ENCODE peak calls at places on chromosomes 1 and 21, in five cellular contexts. O is GM04504; M is activated T-helper 1 cell treated with anti-CD3 and anti-CD28 coated beads, Interleukin-12 subunit alpha, Interleukin-12 subunit beta, Interleukin-2, Interleukin-4 antibody, amounts not matched to agents 30 ng/mL and 10 ng/mL and 1 ng/mL, durations not matched to agents 14 hours and 24 hours and 36 hours; Q is stimulated activated CD4-positive, alpha-beta T cell treated with anti-CD3 and anti-CD28 coated beads, TNF-alpha, amount 100 ng/mL, for 48 hours; D is naive thymus-derived CD8-positive, alpha-beta T cell. Y is an unnamed sample.

GRCh38 chr1:207248544-207249206 is 72.8 kb upstream of the CD55 start:
- DNase-seq in O (no peak), M (no peak), Q (no peak), D (no peak), Y (no peak)

GRCh38 chr1:235929216-235929615 is 62.5 kb upstream of the LYST start:
- DNase-seq in O (no peak), M (no peak), Q (no peak), D (no peak), Y (no peak)

GRCh38 chr21:35506352-35506751 is 457.2 kb upstream of the RUNX1 start:
- DNase-seq in O (no peak), M (no peak), Q (no peak), D (no peak), Y (no peak)

GRCh38 chr1:116179398-116179797 is 68.2 kb downstream of the MAB21L3 start:
- DNase-seq in O (no peak), M (no peak), Q (no peak), D (no peak), Y (no peak)

GRCh38 chr1:108897865-108898720 is 21.3 kb downstream of the GPSM2 start:
- DNase-seq in O (no peak), M (peak), Q (no peak), D (no peak), Y (no peak)

GRCh38 chr1:78483903-78484302 is 6.9 kb upstream of the PTGFR start:
- DNase-seq in O (peak), M (no peak), Q (no peak), D (no peak), Y (no peak)

GRCh38 chr1:155080250-155081228 is 1.9 kb downstream of the EFNA3 start:
- DNase-seq in O (no peak), M (no peak), Q (no peak), D (peak), Y (no peak)

GRCh38 chr1:161506336-161507223 is 1.3 kb downstream of the FCGR2A start:
- DNase-seq in O (no peak), M (no peak), Q (no peak), D (no peak), Y (peak)

GRCh38 chr1:218425647-218426342 is 80.7 kb downstream of the TGFB2 start:
- DNase-seq in O (no peak), M (no peak), Q (no peak), D (no peak), Y (no peak)

GRCh38 chr1:22780696-22781095 is 70.1 kb downstream of the EPHB2 start:
- DNase-seq in O (no peak), M (no peak), Q (no peak), D (no peak), Y (no peak)

GRCh38 chr1:101781437-101781836 is 215.3 kb downstream of the OLFM3 start:
- DNase-seq in O (no peak), M (no peak), Q (no peak), D (no peak), Y (no peak)

GRCh38 chr1:155976062-155976912 is 2.1 kb downstream of the ARHGEF2 start:
- DNase-seq in O (no peak), M (peak), Q (no peak), D (peak), Y (peak)

GRCh38 chr1:224500802-224501201 is 66.2 kb upstream of the WDR26 start:
- DNase-seq in O (no peak), M (no peak), Q (no peak), D (no peak), Y (no peak)

GRCh38 chr1:198417041-198417440 is 123.4 kb downstream of the ATP6V1G3 start:
- DNase-seq in O (no peak), M (no peak), Q (no peak), D (no peak), Y (no peak)

GRCh38 chr1:57623039-57623790 is 199.4 kb upstream of the DAB1 start:
- DNase-seq in O (peak), M (no peak), Q (no peak), D (no peak), Y (no peak)

GRCh38 chr1:47766832-47767740 is 230.1 kb downstream of the TRABD2B start:
- DNase-seq in O (no peak), M (no peak), Q (no peak), D (no peak), Y (no peak)

GRCh38 chr1:41390171-41390570 is 28.9 kb downstream of the FOXO6 start:
- DNase-seq in O (no peak), M (no peak), Q (no peak), D (no peak), Y (no peak)

GRCh38 chr1:117631761-117632160 is 25.9 kb downstream of the TENT5C start:
- DNase-seq in O (no peak), M (no peak), Q (no peak), D (no peak), Y (no peak)

GRCh38 chr1:111745670-111746613 is 6.7 kb upstream of the INKA2 start:
- DNase-seq in O (no peak), M (no peak), Q (no peak), D (no peak), Y (no peak)

GRCh38 chr1:43057567-43057966 is 98.9 kb upstream of the SLC2A1 start:
- DNase-seq in O (no peak), M (no peak), Q (no peak), D (no peak), Y (no peak)

GRCh38 chr1:193105821-193106177 is 585 bp upstream of the GLRX2 start:
- DNase-seq in O (no peak), M (no peak), Q (no peak), D (no peak), Y (no peak)

GRCh38 chr1:12553963-12554362 is 64.0 kb downstream of the DHRS3 start:
- DNase-seq in O (no peak), M (no peak), Q (no peak), D (no peak), Y (no peak)

GRCh38 chr1:27643626-27644368 is 8.8 kb upstream of the FGR start:
- DNase-seq in O (no peak), M (peak), Q (peak), D (peak), Y (peak)

GRCh38 chr1:23566304-23566703 is 7.0 kb upstream of the ID3 start:
- DNase-seq in O (no peak), M (no peak), Q (no peak), D (no peak), Y (no peak)

GRCh38 chr1:58888776-58889341 is 105.0 kb upstream of the JUN start:
- DNase-seq in O (no peak), M (no peak), Q (no peak), D (no peak), Y (no peak)

GRCh38 chr1:245229051-245229450 is 74.3 kb downstream of the KIF26B start:
- DNase-seq in O (no peak), M (no peak), Q (no peak), D (no peak), Y (no peak)

GRCh38 chr1:65572701-65573421 is 152.4 kb downstream of the LEPR start:
- DNase-seq in O (no peak), M (no peak), Q (no peak), D (no peak), Y (no peak)

GRCh38 chr1:226688056-226688748 is 50.9 kb downstream of the ITPKB start:
- DNase-seq in O (no peak), M (no peak), Q (no peak), D (no peak), Y (no peak)

GRCh38 chr1:71650126-71650525 is 569.3 kb upstream of the ZRANB2 start:
- DNase-seq in O (no peak), M (no peak), Q (no peak), D (no peak), Y (no peak)

GRCh38 chr1:119159963-119160362 is 19.5 kb upstream of the WARS2 start:
- DNase-seq in O (no peak), M (no peak), Q (no peak), D (no peak), Y (no peak)

GRCh38 chr1:117606608-117607261 is 887 bp downstream of the TENT5C start:
- DNase-seq in O (no peak), M (peak), Q (peak), D (peak), Y (peak)